ENCODE peak calls at places on chromosomes 1 and 21, in seven cellular contexts. One of them, this sample, is unnamed.

GRCh38 chr21:35375115-35375514 is 326.0 kb upstream of the RUNX1 start:
- DNase-seq in SK-N-SH: no peak
- DNase-seq in H1: no peak
- DNase-seq in OCI-LY7: no peak
- DNase-seq in PC-9: no peak
- DNase-seq in hepatocyte: peak
- DNase-seq in PC-3: peak
- DNase-seq in this sample: peak

GRCh38 chr21:26391166-26391565 is 181.9 kb downstream of the CYYR1 start:
- DNase-seq in H1: no peak
- DNase-seq in OCI-LY7: no peak
- DNase-seq in hepatocyte: no peak
- DNase-seq in SK-N-SH: no peak
- DNase-seq in PC-3: peak
- DNase-seq in PC-9: no peak
- DNase-seq in this sample: no peak

GRCh38 chr1:151165281-151165737 is 393 bp downstream of the LYSMD1 start:
- DNase-seq in H1: peak
- DNase-seq in PC-9: no peak
- DNase-seq in PC-3: peak
- DNase-seq in OCI-LY7: no peak
- DNase-seq in hepatocyte: peak
- DNase-seq in SK-N-SH: peak
- DNase-seq in this sample: peak

GRCh38 chr1:207004931-207005830 is 27.4 kb downstream of the C1orf116 start:
- DNase-seq in PC-3: peak
- DNase-seq in H1: peak
- DNase-seq in OCI-LY7: peak
- DNase-seq in hepatocyte: peak
- DNase-seq in PC-9: peak
- DNase-seq in SK-N-SH: peak
- DNase-seq in this sample: peak

GRCh38 chr1:184838374-184838995 is 83.8 kb upstream of the EDEM3 start:
- DNase-seq in PC-9: peak
- DNase-seq in OCI-LY7: no peak
- DNase-seq in PC-3: peak
- DNase-seq in H1: no peak
- DNase-seq in SK-N-SH: peak
- DNase-seq in hepatocyte: peak
- DNase-seq in this sample: peak

GRCh38 chr21:39118604-39119215 is 64.5 kb downstream of the PSMG1 start:
- DNase-seq in OCI-LY7: no peak
- DNase-seq in PC-3: no peak
- DNase-seq in PC-9: no peak
- DNase-seq in SK-N-SH: no peak
- DNase-seq in H1: peak
- DNase-seq in hepatocyte: no peak
- DNase-seq in this sample: no peak

GRCh38 chr1:181349512-181349911 is 133.8 kb upstream of the CACNA1E start:
- DNase-seq in PC-3: no peak
- DNase-seq in OCI-LY7: no peak
- DNase-seq in PC-9: no peak
- DNase-seq in SK-N-SH: no peak
- DNase-seq in H1: no peak
- DNase-seq in hepatocyte: no peak
- DNase-seq in this sample: no peak

GRCh38 chr21:41250519-41250918 is 66.1 kb upstream of the FAM3B start:
- DNase-seq in OCI-LY7: no peak
- DNase-seq in PC-3: peak
- DNase-seq in hepatocyte: no peak
- DNase-seq in H1: no peak
- DNase-seq in SK-N-SH: no peak
- DNase-seq in PC-9: no peak
- DNase-seq in this sample: peak

GRCh38 chr1:63821650-63822049 is 47.8 kb downstream of the ROR1 start:
- DNase-seq in H1: no peak
- DNase-seq in hepatocyte: peak
- DNase-seq in SK-N-SH: no peak
- DNase-seq in PC-3: peak
- DNase-seq in OCI-LY7: no peak
- DNase-seq in PC-9: peak
- DNase-seq in this sample: peak

GRCh38 chr1:112995890-112996289 is 39.9 kb upstream of the SLC16A1 start:
- DNase-seq in PC-3: peak
- DNase-seq in hepatocyte: peak
- DNase-seq in SK-N-SH: no peak
- DNase-seq in PC-9: no peak
- DNase-seq in H1: no peak
- DNase-seq in OCI-LY7: no peak
- DNase-seq in this sample: no peak

GRCh38 chr1:17966341-17966740 is 141.3 kb upstream of the IGSF21 start:
- DNase-seq in PC-3: no peak
- DNase-seq in H1: no peak
- DNase-seq in hepatocyte: no peak
- DNase-seq in PC-9: no peak
- DNase-seq in OCI-LY7: no peak
- DNase-seq in SK-N-SH: no peak
- DNase-seq in this sample: no peak

GRCh38 chr1:16146888-16147614 is 8.8 kb downstream of the EPHA2 start:
- DNase-seq in H1: no peak
- DNase-seq in OCI-LY7: no peak
- DNase-seq in SK-N-SH: no peak
- DNase-seq in hepatocyte: no peak
- DNase-seq in PC-3: peak
- DNase-seq in PC-9: peak
- DNase-seq in this sample: peak

GRCh38 chr1:50502147-50502546 is 78.9 kb upstream of the DMRTA2 start:
- DNase-seq in H1: no peak
- DNase-seq in OCI-LY7: peak
- DNase-seq in PC-9: no peak
- DNase-seq in hepatocyte: no peak
- DNase-seq in SK-N-SH: no peak
- DNase-seq in PC-3: no peak
- DNase-seq in this sample: no peak

GRCh38 chr1:225851810-225852209 is 30.4 kb downstream of the TMEM63A start:
- DNase-seq in hepatocyte: no peak
- DNase-seq in OCI-LY7: peak
- DNase-seq in H1: no peak
- DNase-seq in PC-3: no peak
- DNase-seq in PC-9: no peak
- DNase-seq in SK-N-SH: no peak
- DNase-seq in this sample: no peak

GRCh38 chr1:156444407-156445001 is 56.1 kb downstream of the MEF2D start:
- DNase-seq in SK-N-SH: peak
- DNase-seq in hepatocyte: no peak
- DNase-seq in PC-3: peak
- DNase-seq in H1: no peak
- DNase-seq in PC-9: peak
- DNase-seq in OCI-LY7: peak
- DNase-seq in this sample: no peak

GRCh38 chr1:193767891-193768290 is 581.5 kb upstream of the B3GALT2 start:
- DNase-seq in H1: no peak
- DNase-seq in SK-N-SH: no peak
- DNase-seq in PC-3: no peak
- DNase-seq in hepatocyte: no peak
- DNase-seq in PC-9: no peak
- DNase-seq in OCI-LY7: no peak
- DNase-seq in this sample: no peak

DNA sequence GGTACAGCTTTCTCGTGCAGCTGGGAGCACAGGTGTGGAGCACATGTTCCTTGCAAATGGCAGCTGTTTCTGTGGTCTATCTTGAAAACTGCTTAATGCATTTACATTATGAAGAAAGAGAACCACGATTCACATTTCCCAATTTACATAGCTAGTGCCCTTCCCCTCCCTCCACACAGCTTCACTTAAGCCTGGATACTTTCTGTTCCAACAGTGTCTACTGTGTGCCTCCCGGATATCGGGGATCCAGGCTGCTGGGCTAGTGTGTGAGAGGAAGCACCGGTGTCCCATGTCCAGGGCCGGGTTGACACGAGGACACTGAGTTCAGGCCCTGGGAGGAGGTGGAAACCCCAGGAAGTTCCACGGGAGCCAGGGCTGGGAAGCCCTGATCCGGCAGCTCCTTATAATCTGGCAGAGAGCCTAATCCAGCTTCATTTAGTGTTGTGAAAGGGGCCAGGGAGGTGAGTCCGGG is 31.7 kb downstream of the TMCC2 start:
- DNase-seq in hepatocyte: no peak
- DNase-seq in H1: no peak
- DNase-seq in SK-N-SH: no peak
- DNase-seq in PC-3: no peak
- DNase-seq in OCI-LY7: peak
- DNase-seq in PC-9: no peak
- DNase-seq in this sample: no peak
- H3K4me2 ChIP-seq in hepatocyte: no peak
- H3K4me2 ChIP-seq in H1: no peak
- H3K4me2 ChIP-seq in SK-N-SH: peak
- H3K4me2 ChIP-seq in PC-3: no peak
- H3K4me2 ChIP-seq in OCI-LY7: peak
- H3K4me2 ChIP-seq in PC-9: no peak
- H3K4me2 ChIP-seq in this sample: no peak

DNA sequence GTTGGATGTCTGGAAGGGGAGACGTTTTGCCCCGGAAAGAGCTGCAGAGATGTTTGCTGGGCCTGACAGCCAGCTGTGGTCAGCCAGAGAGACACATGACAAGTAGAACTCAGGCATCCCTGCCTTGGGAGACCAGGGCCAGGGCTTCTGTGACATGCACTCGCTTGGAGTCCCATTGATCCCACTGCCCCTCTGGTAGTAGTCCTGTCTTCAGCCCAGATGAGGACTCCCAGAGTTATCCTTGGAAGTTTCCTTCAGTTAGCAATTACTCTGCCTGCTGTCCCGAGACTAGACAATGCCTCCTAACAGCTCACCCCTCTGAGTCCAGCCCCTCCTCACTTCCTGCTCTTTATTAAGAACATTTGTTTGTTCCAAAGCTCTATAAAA is 94.0 kb downstream of the KCNK1 start:
- DNase-seq in PC-9: no peak
- DNase-seq in hepatocyte: no peak
- DNase-seq in OCI-LY7: no peak
- DNase-seq in H1: no peak
- DNase-seq in SK-N-SH: no peak
- DNase-seq in PC-3: no peak
- DNase-seq in this sample: no peak
- H3K4me2 ChIP-seq in PC-9: peak
- H3K4me2 ChIP-seq in hepatocyte: peak
- H3K4me2 ChIP-seq in OCI-LY7: no peak
- H3K4me2 ChIP-seq in H1: no peak
- H3K4me2 ChIP-seq in SK-N-SH: peak
- H3K4me2 ChIP-seq in PC-3: peak
- H3K4me2 ChIP-seq in this sample: no peak

GRCh38 chr1:180238675-180239074 is 8.6 kb downstream of the LHX4 start:
- DNase-seq in SK-N-SH: no peak
- DNase-seq in OCI-LY7: no peak
- DNase-seq in hepatocyte: no peak
- DNase-seq in PC-9: no peak
- DNase-seq in H1: no peak
- DNase-seq in PC-3: no peak
- DNase-seq in this sample: no peak

GRCh38 chr1:180235077-180235501 is 5.0 kb downstream of the LHX4 start:
- DNase-seq in PC-9: no peak
- DNase-seq in SK-N-SH: no peak
- DNase-seq in hepatocyte: no peak
- DNase-seq in H1: peak
- DNase-seq in OCI-LY7: no peak
- DNase-seq in PC-3: no peak
- DNase-seq in this sample: no peak

GRCh38 chr1:180237850-180238476 is 7.9 kb downstream of the LHX4 start:
- DNase-seq in hepatocyte: no peak
- DNase-seq in OCI-LY7: no peak
- DNase-seq in PC-3: no peak
- DNase-seq in PC-9: no peak
- DNase-seq in H1: no peak
- DNase-seq in SK-N-SH: no peak
- DNase-seq in this sample: no peak

GRCh38 chr1:180235502-180236239 is 5.6 kb downstream of the LHX4 start:
- DNase-seq in PC-9: no peak
- DNase-seq in H1: peak
- DNase-seq in OCI-LY7: no peak
- DNase-seq in SK-N-SH: no peak
- DNase-seq in hepatocyte: no peak
- DNase-seq in PC-3: no peak
- DNase-seq in this sample: no peak

DNA sequence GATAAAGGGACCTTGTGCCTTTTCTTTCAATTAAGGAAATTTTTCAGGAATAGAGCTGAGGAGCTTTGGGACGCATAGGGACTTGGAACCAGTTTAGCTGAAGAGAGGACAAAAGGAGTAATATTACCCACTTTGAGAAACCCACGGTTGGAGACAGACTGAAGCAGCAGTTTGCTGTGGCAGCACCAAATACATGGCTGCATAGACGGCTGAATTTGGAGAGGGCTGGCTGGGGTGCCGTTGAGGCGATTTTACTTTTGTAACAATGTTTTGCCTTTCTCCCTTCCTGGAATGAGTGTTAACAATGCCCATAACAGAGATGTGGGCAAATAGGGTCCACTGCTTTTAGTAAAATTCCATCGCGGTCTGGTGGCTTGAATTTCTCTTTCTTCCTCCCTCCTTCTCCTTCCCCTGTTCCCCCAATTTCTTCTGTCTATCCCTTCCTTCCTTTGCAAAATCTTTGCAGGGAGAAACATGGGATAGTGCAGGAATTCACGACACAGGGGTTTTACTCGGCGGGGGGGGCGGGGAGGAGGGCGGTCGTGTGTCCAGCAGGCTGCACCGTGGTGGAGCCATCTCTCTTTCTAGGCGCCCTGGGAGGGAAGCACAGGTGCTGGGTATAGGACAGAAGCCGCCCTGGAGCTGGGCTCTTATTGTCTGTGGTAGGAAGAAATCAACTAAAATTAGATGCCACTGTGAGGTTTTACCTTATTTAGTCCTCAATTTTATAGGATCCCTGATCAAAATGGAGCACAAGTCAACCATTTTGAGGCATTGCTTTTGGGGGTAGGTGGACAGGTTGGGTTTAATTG is 6.8 kb downstream of the LHX4 start:
- DNase-seq in hepatocyte: no peak
- DNase-seq in SK-N-SH: no peak
- DNase-seq in H1: no peak
- DNase-seq in PC-3: no peak
- DNase-seq in OCI-LY7: no peak
- DNase-seq in PC-9: no peak
- DNase-seq in this sample: no peak
- H3K4me2 ChIP-seq in hepatocyte: no peak
- H3K4me2 ChIP-seq in SK-N-SH: no peak
- H3K4me2 ChIP-seq in H1: peak
- H3K4me2 ChIP-seq in PC-3: no peak
- H3K4me2 ChIP-seq in OCI-LY7: no peak
- H3K4me2 ChIP-seq in PC-9: no peak
- H3K4me2 ChIP-seq in this sample: no peak

DNA sequence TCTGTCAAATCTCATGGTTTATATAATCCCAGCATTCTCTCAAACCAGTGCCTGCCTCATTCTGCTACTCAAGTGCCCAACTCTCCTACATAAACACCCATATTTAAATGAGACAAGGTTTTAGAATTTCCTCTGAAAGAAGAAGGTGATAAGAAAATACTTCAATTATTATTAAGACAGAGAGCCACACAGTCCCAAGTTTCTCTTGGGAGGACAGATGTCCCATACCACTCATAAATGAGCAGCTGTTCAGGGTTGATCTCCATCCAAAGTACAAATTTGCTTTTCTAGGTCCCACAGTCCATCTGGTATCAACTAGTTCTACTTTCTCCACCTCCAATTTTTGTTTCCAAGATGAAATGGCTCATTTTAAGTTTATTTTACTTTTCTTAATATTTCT is 11.3 kb downstream of the DCAF8 start:
- DNase-seq in H1: no peak
- DNase-seq in hepatocyte: no peak
- DNase-seq in OCI-LY7: no peak
- DNase-seq in PC-9: no peak
- DNase-seq in SK-N-SH: no peak
- DNase-seq in PC-3: no peak
- DNase-seq in this sample: no peak
- H3K4me2 ChIP-seq in H1: no peak
- H3K4me2 ChIP-seq in hepatocyte: no peak
- H3K4me2 ChIP-seq in OCI-LY7: no peak
- H3K4me2 ChIP-seq in PC-9: no peak
- H3K4me2 ChIP-seq in SK-N-SH: no peak
- H3K4me2 ChIP-seq in PC-3: no peak
- H3K4me2 ChIP-seq in this sample: no peak

This sample was measured in fibroblast of lung.